ENCODE peak calls at places on chromosomes 4 and X, in six cellular contexts. One of them, this sample, is unnamed.
A peak's percentile ranks its signal among the peaks of the same experiment; 100 is the strongest.

GRCh38 chrX:100895365-100896075 is 21.4 kb upstream of the NOX1 start:
- DNase-seq in pancreas: no peak
- DNase-seq in cardiac muscle cell: peak; percentile 51
- DNase-seq in fibroblast of the aortic adventitia: peak; percentile 49
- DNase-seq in T-helper 17 cell: no peak
- DNase-seq in A549: no peak
- DNase-seq in this sample: peak; percentile 7

GRCh38 chr4:81722229-81722900 is 250.7 kb upstream of the RASGEF1B start:
- DNase-seq in pancreas: no peak
- DNase-seq in fibroblast of the aortic adventitia: no peak
- DNase-seq in T-helper 17 cell: no peak
- DNase-seq in cardiac muscle cell: no peak
- DNase-seq in A549: no peak
- DNase-seq in this sample: no peak

GRCh38 chrX:19776753-19777152 is 110.6 kb downstream of the SH3KBP1 start:
- DNase-seq in T-helper 17 cell: no peak
- DNase-seq in pancreas: no peak
- DNase-seq in A549: no peak
- DNase-seq in cardiac muscle cell: no peak
- DNase-seq in fibroblast of the aortic adventitia: no peak
- DNase-seq in this sample: no peak

GRCh38 chrX:45709381-45709780 is 508.7 kb upstream of the DIPK2B start:
- DNase-seq in A549: no peak
- DNase-seq in fibroblast of the aortic adventitia: no peak
- DNase-seq in pancreas: no peak
- DNase-seq in T-helper 17 cell: no peak
- DNase-seq in cardiac muscle cell: no peak
- DNase-seq in this sample: no peak

GRCh38 chr4:75099321-75099720 is 166.4 kb downstream of the PARM1 start:
- DNase-seq in pancreas: no peak
- DNase-seq in A549: no peak
- DNase-seq in fibroblast of the aortic adventitia: no peak
- DNase-seq in cardiac muscle cell: no peak
- DNase-seq in T-helper 17 cell: no peak
- DNase-seq in this sample: no peak

GRCh38 chr4:163279713-163280112 is 52.7 kb downstream of the NPY1R start:
- DNase-seq in cardiac muscle cell: no peak
- DNase-seq in fibroblast of the aortic adventitia: no peak
- DNase-seq in T-helper 17 cell: no peak
- DNase-seq in pancreas: no peak
- DNase-seq in A549: no peak
- DNase-seq in this sample: no peak

GRCh38 chrX:3346436-3347329 is at the start of gene MXRA5:
- DNase-seq in pancreas: peak; percentile 76
- DNase-seq in fibroblast of the aortic adventitia: peak; percentile 28
- DNase-seq in T-helper 17 cell: no peak
- DNase-seq in A549: no peak
- DNase-seq in cardiac muscle cell: peak; percentile 64
- DNase-seq in this sample: no peak

GRCh38 chr4:121277194-121278105 is 103.4 kb downstream of the QRFPR start:
- DNase-seq in cardiac muscle cell: no peak
- DNase-seq in pancreas: no peak
- DNase-seq in A549: no peak
- DNase-seq in fibroblast of the aortic adventitia: no peak
- DNase-seq in T-helper 17 cell: no peak
- DNase-seq in this sample: no peak

GRCh38 chr4:110055014-110055768 is 142.5 kb downstream of the EGF start:
- DNase-seq in cardiac muscle cell: no peak
- DNase-seq in fibroblast of the aortic adventitia: peak; percentile 11
- DNase-seq in pancreas: no peak
- DNase-seq in A549: no peak
- DNase-seq in T-helper 17 cell: no peak
- DNase-seq in this sample: no peak

This sample was measured in CD4-positive, alpha-beta T cell.